ENCODE peak calls at places on chromosomes 1 and 21, in nine cellular contexts. One of them, this sample, is unnamed.

GRCh38 chr1:36522021-36522420 is 39.3 kb upstream of the CSF3R start:
- DNase-seq in DMS79: no peak
- DNase-seq in GM04504: no peak
- DNase-seq in NCI-H1436: no peak
- DNase-seq in effector CD4-positive, alpha-beta T cell: no peak
- DNase-seq in heart right ventricle: no peak
- DNase-seq in COLO829: no peak
- DNase-seq in AG09309: no peak
- DNase-seq in BE2C: no peak
- DNase-seq in this sample: no peak

GRCh38 chr1:78231894-78232293 is 186.1 kb downstream of the GIPC2 start:
- DNase-seq in DMS79: no peak
- DNase-seq in GM04504: no peak
- DNase-seq in NCI-H1436: no peak
- DNase-seq in effector CD4-positive, alpha-beta T cell: no peak
- DNase-seq in heart right ventricle: no peak
- DNase-seq in COLO829: no peak
- DNase-seq in AG09309: no peak
- DNase-seq in BE2C: no peak
- DNase-seq in this sample: no peak

GRCh38 chr1:12505176-12505575 is 112.8 kb downstream of the DHRS3 start:
- DNase-seq in DMS79: no peak
- DNase-seq in GM04504: no peak
- DNase-seq in NCI-H1436: no peak
- DNase-seq in effector CD4-positive, alpha-beta T cell: no peak
- DNase-seq in heart right ventricle: no peak
- DNase-seq in COLO829: no peak
- DNase-seq in AG09309: no peak
- DNase-seq in BE2C: no peak
- DNase-seq in this sample: no peak

GRCh38 chr21:29264721-29265120 is 34.0 kb upstream of the BACH1 start:
- DNase-seq in DMS79: no peak
- DNase-seq in GM04504: no peak
- DNase-seq in NCI-H1436: no peak
- DNase-seq in effector CD4-positive, alpha-beta T cell: no peak
- DNase-seq in heart right ventricle: no peak
- DNase-seq in COLO829: no peak
- DNase-seq in AG09309: no peak
- DNase-seq in BE2C: no peak
- DNase-seq in this sample: no peak

GRCh38 chr1:201020040-201020591 is 3.4 kb downstream of the KIF21B start:
- DNase-seq in DMS79: no peak
- DNase-seq in GM04504: no peak
- DNase-seq in NCI-H1436: no peak
- DNase-seq in effector CD4-positive, alpha-beta T cell: no peak
- DNase-seq in heart right ventricle: no peak
- DNase-seq in COLO829: no peak
- DNase-seq in AG09309: no peak
- DNase-seq in BE2C: no peak
- DNase-seq in this sample: peak; percentile 21

GRCh38 chr1:88618331-88618730 is 65.7 kb upstream of the PKN2 start:
- DNase-seq in DMS79: no peak
- DNase-seq in GM04504: no peak
- DNase-seq in NCI-H1436: no peak
- DNase-seq in effector CD4-positive, alpha-beta T cell: no peak
- DNase-seq in heart right ventricle: no peak
- DNase-seq in COLO829: no peak
- DNase-seq in AG09309: no peak
- DNase-seq in BE2C: no peak
- DNase-seq in this sample: no peak

GRCh38 chr1:157580179-157580827 is 17.6 kb downstream of the FCRL4 start:
- DNase-seq in DMS79: no peak
- DNase-seq in GM04504: peak; percentile 28
- DNase-seq in NCI-H1436: peak; percentile 35
- DNase-seq in effector CD4-positive, alpha-beta T cell: peak; percentile 8
- DNase-seq in heart right ventricle: peak; percentile 32
- DNase-seq in COLO829: peak; percentile 68
- DNase-seq in AG09309: peak; percentile 13
- DNase-seq in BE2C: peak; percentile 24
- DNase-seq in this sample: no peak

GRCh38 chr1:75708910-75709309 is 15.6 kb upstream of the ACADM start:
- DNase-seq in DMS79: no peak
- DNase-seq in GM04504: no peak
- DNase-seq in NCI-H1436: no peak
- DNase-seq in effector CD4-positive, alpha-beta T cell: no peak
- DNase-seq in heart right ventricle: no peak
- DNase-seq in COLO829: no peak
- DNase-seq in AG09309: no peak
- DNase-seq in BE2C: no peak
- DNase-seq in this sample: no peak

GRCh38 chr1:46747683-46748288 is 28.9 kb upstream of the EFCAB14 start:
- DNase-seq in DMS79: no peak
- DNase-seq in GM04504: no peak
- DNase-seq in NCI-H1436: peak; percentile 53
- DNase-seq in effector CD4-positive, alpha-beta T cell: no peak
- DNase-seq in heart right ventricle: peak; percentile 41
- DNase-seq in COLO829: peak; percentile 73
- DNase-seq in AG09309: no peak
- DNase-seq in BE2C: peak; percentile 32
- DNase-seq in this sample: no peak

GRCh38 chr1:95699274-95699953 is 465.4 kb downstream of the RWDD3 start:
- DNase-seq in DMS79: no peak
- DNase-seq in GM04504: no peak
- DNase-seq in NCI-H1436: no peak
- DNase-seq in effector CD4-positive, alpha-beta T cell: no peak
- DNase-seq in heart right ventricle: no peak
- DNase-seq in COLO829: no peak
- DNase-seq in AG09309: no peak
- DNase-seq in BE2C: no peak
- DNase-seq in this sample: no peak

This sample was measured in T-helper 9 cell.